ENCODE peak calls at places on chromosomes 11 and 22, in nine cellular contexts. R is ovary; I is globus pallidus; C is AML-193; E is hippocampal formation; L is stimulated activated CD8-positive, alpha-beta memory T cell treated with anti-CD3 and anti-CD28 coated beads, Interleukin-2, amount 100 ng/mL, for 1 hour; M is stimulated activated CD4-positive, alpha-beta T cell treated with anti-CD3 and anti-CD28 coated beads, Interleukin-4, amount 100 ng/mL, for 4 hours; J is T1000; K is iris pigment epithelial cell. Z is an unnamed sample.

GRCh38 chr11:35323076-35323868 is 96.1 kb downstream of the SLC1A2 start:
- DNase-seq in R (no peak), I (no peak), C (no peak), E (no peak), L (no peak), M (no peak), J (no peak), K (peak; percentile 17), Z (no peak)

GRCh38 chr11:33835143-33835878 is 56.6 kb downstream of the LMO2 start:
- DNase-seq in R (no peak), I (peak; percentile 46), C (peak; percentile 39), E (no peak), L (no peak), M (no peak), J (peak; percentile 18), K (peak; percentile 76), Z (no peak)

GRCh38 chr11:79437274-79437980 is 3.4 kb downstream of the TENM4 start:
- DNase-seq in R (peak; percentile 91), I (no peak), C (no peak), E (peak; percentile 41), L (no peak), M (no peak), J (no peak), K (peak; percentile 51), Z (peak; percentile 47)

GRCh38 chr11:69081180-69081579 is 32.4 kb downstream of the TPCN2 start:
- DNase-seq in R (no peak), I (no peak), C (no peak), E (no peak), L (no peak), M (no peak), J (no peak), K (no peak), Z (no peak)

GRCh38 chr11:31824791-31825452 is 13.8 kb upstream of the PAX6 start:
- DNase-seq in R (no peak), I (no peak), C (no peak), E (no peak), L (no peak), M (no peak), J (no peak), K (no peak), Z (no peak)

GRCh38 chr11:60987577-60988277 is 16.2 kb downstream of the CD6 start:
- DNase-seq in R (no peak), I (no peak), C (no peak), E (no peak), L (no peak), M (peak; percentile 53), J (no peak), K (no peak), Z (no peak)

GRCh38 chr11:68912254-68912653 is 8.6 kb downstream of the IGHMBP2 start:
- DNase-seq in R (no peak), I (no peak), C (no peak), E (no peak), L (no peak), M (no peak), J (no peak), K (peak; percentile 18), Z (no peak)

GRCh38 chr11:126747315-126747714 is 253.3 kb downstream of the KIRREL3 start:
- DNase-seq in R (no peak), I (no peak), C (no peak), E (no peak), L (no peak), M (no peak), J (no peak), K (no peak), Z (no peak)

GRCh38 chr11:17574141-17574798 is 27.2 kb downstream of the OTOG start:
- DNase-seq in R (no peak), I (no peak), C (no peak), E (no peak), L (no peak), M (no peak), J (no peak), K (no peak), Z (no peak)

GRCh38 chr11:96213500-96213899 is 129.5 kb downstream of the MAML2 start:
- DNase-seq in R (no peak), I (no peak), C (no peak), E (no peak), L (no peak), M (no peak), J (peak; percentile 7), K (peak; percentile 93), Z (no peak)

GRCh38 chr11:89521294-89521693 is 30.1 kb upstream of the NOX4 start:
- DNase-seq in R (no peak), I (no peak), C (no peak), E (no peak), L (no peak), M (no peak), J (no peak), K (no peak), Z (no peak)

GRCh38 chr22:47013861-47014635 is 251.6 kb downstream of the TBC1D22A start:
- DNase-seq in R (peak; percentile 17), I (no peak), C (no peak), E (no peak), L (no peak), M (no peak), J (no peak), K (no peak), Z (no peak)

GRCh38 chr11:69344570-69345145 is 50.7 kb downstream of the MYEOV start:
- DNase-seq in R (no peak), I (no peak), C (no peak), E (no peak), L (no peak), M (no peak), J (no peak), K (no peak), Z (peak; percentile 28)

GRCh38 chr22:43346521-43346929 is 3.4 kb upstream of the SCUBE1 start:
- DNase-seq in R (peak; percentile 78), I (peak; percentile 7), C (peak; percentile 13), E (no peak), L (peak; percentile 54), M (peak; percentile 67), J (no peak), K (peak; percentile 17), Z (no peak)